ENCODE peak calls at places on chromosomes 2 and 18, in five cellular contexts. E, D, F, K and L are unnamed samples.

GRCh38 chr2:64274399-64275173 is 130.4 kb upstream of the PELI1 start:
- DNase-seq in E (no peak), K (no peak), D (no peak), F (no peak), L (no peak)

GRCh38 chr2:239979243-239980023 is 45.7 kb downstream of the NDUFA10 start:
- DNase-seq in K (no peak), D (no peak), E (no peak), F (peak), L (no peak)

GRCh38 chr2:24072259-24072658 is 3.9 kb downstream of the SF3B6 start:
- DNase-seq in E (no peak), D (no peak), F (no peak), K (no peak), L (no peak)

GRCh38 chr2:70936979-70937811 is 1.5 kb downstream of the ATP6V1B1 start:
- DNase-seq in E (no peak), F (no peak), K (no peak), D (no peak), L (no peak)

GRCh38 chr2:108271691-108272253 is 16.9 kb upstream of the SULT1C2 start:
- DNase-seq in E (peak), F (no peak), D (peak), K (no peak), L (no peak)

GRCh38 chr2:49834433-49834832 is 680.1 kb upstream of the FSHR start:
- DNase-seq in K (no peak), D (no peak), F (no peak), E (no peak), L (no peak)

GRCh38 chr2:209389124-209389523 is 34.7 kb upstream of the MAP2 start:
- DNase-seq in D (no peak), E (no peak), F (no peak), K (no peak), L (no peak)

GRCh38 chr2:134260726-134261125 is 6.9 kb downstream of the MGAT5 start:
- DNase-seq in D (peak), F (no peak), K (no peak), E (no peak), L (no peak)

GRCh38 chr18:52310651-52311050 is 29.3 kb upstream of the DCC start:
- DNase-seq in E (no peak), K (no peak), D (no peak), F (no peak), L (no peak)

GRCh38 chr2:222693837-222694236 is 22.4 kb downstream of the MOGAT1 start:
- DNase-seq in D (no peak), E (no peak), K (no peak), F (peak), L (no peak)

GRCh38 chr2:182186132-182186735 is 200.6 kb downstream of the PPP1R1C start:
- DNase-seq in K (no peak), F (peak), D (peak), E (no peak), L (peak)

GRCh38 chr2:148534416-148535205 is 109.9 kb upstream of the EPC2 start:
- DNase-seq in E (no peak), F (no peak), K (no peak), D (peak), L (no peak)

GRCh38 chr18:48455555-48456478 is 46.6 kb upstream of the ZBTB7C start:
- DNase-seq in D (peak), E (peak), F (no peak), K (no peak), L (no peak)

GRCh38 chr2:134289225-134289624 is 35.4 kb downstream of the MGAT5 start:
- DNase-seq in F (no peak), D (no peak), E (no peak), K (no peak), L (no peak)

GRCh38 chr18:10682368-10682714 is 156.5 kb downstream of the NAPG start:
- DNase-seq in F (no peak), E (no peak), K (no peak), D (no peak), L (no peak)

GRCh38 chr2:157304811-157305712 is 20.6 kb downstream of the ERMN start:
- DNase-seq in K (no peak), E (no peak), D (peak), F (no peak), L (no peak)

GRCh38 chr2:239383796-239384156 is 17.0 kb downstream of the HDAC4 start:
- DNase-seq in F (no peak), E (no peak), K (no peak), D (no peak), L (no peak)

GRCh38 chr2:46304635-46305034 is 7.4 kb downstream of the EPAS1 start:
- DNase-seq in E (no peak), D (no peak), K (no peak), F (no peak), L (no peak)

GRCh38 chr2:172323256-172323655 is 104.1 kb upstream of the ITGA6 start:
- DNase-seq in F (no peak), K (no peak), D (no peak), E (peak), L (no peak)

GRCh38 chr2:65504201-65504600 is 71.8 kb upstream of the SPRED2 start:
- DNase-seq in K (no peak), D (no peak), F (no peak), E (no peak), L (no peak)

GRCh38 chr2:74111380-74111779 is 36.3 kb downstream of the BOLA3 start:
- DNase-seq in F (no peak), D (no peak), E (no peak), K (no peak), L (no peak)

GRCh38 chr2:23814963-23815362 is 112.0 kb downstream of the ATAD2B start:
- DNase-seq in E (no peak), F (no peak), D (no peak), K (no peak), L (no peak)

GRCh38 chr2:169778421-169778820 is 20.2 kb upstream of the SSB start:
- DNase-seq in E (no peak), K (no peak), F (peak), D (no peak), L (no peak)

GRCh38 chr2:221517362-221518121 is 54.6 kb downstream of the EPHA4 start:
- DNase-seq in F (peak), E (no peak), D (peak), K (no peak), L (peak)

GRCh38 chr2:27379383-27379839 is 1.1 kb downstream of the ZNF513 start:
- DNase-seq in K (no peak), D (no peak), E (no peak), F (no peak), L (no peak)

GRCh38 chr18:76407681-76408080 is 87.4 kb downstream of the ZNF516 start:
- DNase-seq in K (no peak), D (no peak), E (no peak), F (no peak), L (no peak)

GRCh38 chr2:159476329-159476728 is 140.0 kb downstream of the BAZ2B start:
- DNase-seq in E (no peak), F (no peak), D (no peak), K (no peak), L (no peak)

GRCh38 chr2:149084924-149085795 is 46.7 kb downstream of the LYPD6B start:
- DNase-seq in E (no peak), D (no peak), F (no peak), K (no peak), L (no peak)

GRCh38 chr2:187615364-187615763 is 61.1 kb upstream of the TFPI start:
- DNase-seq in K (no peak), E (no peak), F (no peak), D (no peak), L (no peak)

GRCh38 chr2:235598842-235599531 is 105.1 kb downstream of the AGAP1 start:
- DNase-seq in E (no peak), F (no peak), K (no peak), D (no peak), L (no peak)

GRCh38 chr2:205860847-205861246 is 178.5 kb downstream of the NRP2 start:
- DNase-seq in K (no peak), E (no peak), F (no peak), D (no peak), L (no peak)

GRCh38 chr2:240596491-240596931 is 10.0 kb downstream of the CAPN10 start:
- DNase-seq in F (no peak), K (no peak), D (no peak), E (no peak), L (no peak)

GRCh38 chr18:56475250-56475649 is 163.1 kb downstream of the TXNL1 start:
- DNase-seq in D (no peak), F (no peak), E (no peak), K (no peak), L (no peak)

GRCh38 chr2:120710256-120710655 is 25.4 kb upstream of the GLI2 start:
- DNase-seq in K (no peak), D (peak), F (no peak), E (no peak), L (no peak)

DNA sequence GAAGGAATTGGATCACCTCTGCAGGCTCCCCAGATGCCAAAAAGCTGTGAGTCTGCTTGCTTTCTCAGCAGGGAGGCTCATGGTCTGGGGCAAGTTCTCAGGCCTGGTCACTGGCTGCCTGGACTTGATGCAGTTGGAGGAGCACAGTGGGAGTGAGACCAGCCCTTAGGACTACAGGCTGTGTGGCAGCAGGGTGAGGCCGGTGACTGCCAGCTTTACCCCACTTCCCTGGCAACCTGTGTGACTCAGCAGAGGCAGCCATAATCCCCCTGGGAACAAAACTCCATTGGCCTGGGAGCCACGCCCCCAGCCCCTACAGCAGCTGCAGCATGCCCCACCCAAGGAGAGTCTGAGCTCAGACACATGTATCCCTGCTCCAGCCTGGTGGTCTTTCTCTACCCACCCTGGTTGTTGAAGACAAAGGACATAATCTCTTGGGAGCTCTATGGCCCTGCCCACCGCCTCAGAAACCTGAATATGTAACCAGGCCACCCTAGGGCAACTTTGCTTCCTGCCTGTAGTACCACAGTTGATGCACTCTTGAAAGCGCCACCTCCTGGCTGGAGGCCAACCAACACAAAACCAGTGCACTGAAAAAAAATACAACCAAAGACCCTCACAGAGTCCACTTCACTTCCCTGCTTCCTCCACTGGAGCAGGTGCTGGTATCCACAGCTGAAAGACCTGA is 106.8 kb upstream of the SPATS2L start:
- DNase-seq in E (no peak), D (no peak), F (no peak), K (no peak), L (no peak)
- TF ChIP-seq CTCF in E (peak), D (no peak), F (no peak), K (no peak), L (peak)

GRCh38 chr2:237315170-237315880 is 98.6 kb downstream of the COL6A3 start:
- DNase-seq in E (no peak), F (peak), K (peak), D (peak), L (no peak)
- TF ChIP-seq CTCF in E (no peak), F (no peak), K (peak), D (peak), L (no peak)

GRCh38 chr2:109318150-109318948 is 189.3 kb downstream of the SH3RF3 start:
- DNase-seq in D (peak), E (no peak), F (no peak), K (peak), L (no peak)
- TF ChIP-seq CTCF in D (peak), E (no peak), F (no peak), K (peak), L (no peak)

DNA sequence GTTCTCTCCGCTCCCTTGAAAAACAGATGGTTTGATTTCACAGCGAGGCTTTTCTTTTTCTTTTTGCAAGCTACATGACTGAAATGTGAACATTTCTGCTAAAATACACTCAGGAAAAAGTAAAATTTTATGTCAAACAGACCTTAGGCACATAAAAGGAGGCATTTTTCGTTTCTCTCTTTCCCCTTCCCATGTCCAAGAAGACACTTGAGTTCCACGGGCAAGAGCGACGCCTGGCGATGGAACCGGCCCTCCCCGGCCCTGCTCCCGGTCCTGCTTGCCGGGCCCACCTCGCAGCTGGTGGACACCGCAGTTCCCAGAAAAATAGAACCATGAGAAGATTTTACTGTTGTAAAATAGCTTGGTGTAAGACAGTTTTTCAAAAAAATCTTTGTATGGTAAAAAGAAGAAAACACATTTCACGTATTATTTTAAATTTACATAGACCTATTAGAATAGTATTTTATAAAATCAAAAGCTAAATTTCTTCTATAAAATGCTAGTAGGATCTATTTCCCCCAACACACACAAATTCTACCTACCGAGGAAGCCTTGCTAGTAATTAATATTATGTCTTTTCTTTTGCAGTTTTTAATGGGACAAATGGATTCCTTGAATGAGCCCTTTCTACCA is 2.3 kb upstream of the ALKAL2 start:
- DNase-seq in K (peak), D (peak), E (peak), F (peak), L (peak)
- TF ChIP-seq CTCF in K (peak), D (peak), E (peak), F (peak), L (peak)